ENCODE peak calls at places on chromosomes 4 and X, in four cellular contexts. H, A, V and I are unnamed samples.

GRCh38 chr4:11223261-11223660 is 205.4 kb downstream of the HS3ST1 start:
- DNase-seq in H (no peak), V (no peak), A (peak; percentile 40), I (no peak)

GRCh38 chr4:31187979-31188378 is 467.8 kb downstream of the PCDH7 start:
- DNase-seq in A (no peak), H (no peak), V (no peak), I (no peak)

GRCh38 chrX:8988456-8988855 is 45.5 kb downstream of the FAM9B start:
- DNase-seq in H (peak; percentile 50), A (peak; percentile 3), V (peak; percentile 51), I (no peak)

GRCh38 chr4:681736-682451 is 7.1 kb downstream of the SLC49A3 start:
- DNase-seq in A (peak; percentile 63), V (no peak), H (no peak), I (no peak)

GRCh38 chr4:148214529-148215166 is 227.6 kb downstream of the NR3C2 start:
- DNase-seq in H (peak; percentile 25), A (peak; percentile 35), V (no peak), I (no peak)

GRCh38 chrX:29724316-29724715 is 491.0 kb upstream of the MAGEB2 start:
- DNase-seq in A (no peak), V (no peak), H (no peak), I (no peak)

GRCh38 chr4:106618920-106619319 is 250.3 kb upstream of the GIMD1 start:
- DNase-seq in V (no peak), A (no peak), H (no peak), I (no peak)

GRCh38 chrX:1592128-1592862 is 891 bp downstream of the AKAP17A start:
- DNase-seq in V (no peak), A (no peak), H (no peak), I (peak; percentile 57)

GRCh38 chr4:68865178-68865638 is 49.4 kb downstream of the UGT2B10 start:
- DNase-seq in V (no peak), A (no peak), H (no peak), I (no peak)

GRCh38 chrX:109751698-109752097 is 18.6 kb upstream of the ACSL4 start:
- DNase-seq in V (no peak), A (no peak), H (no peak), I (no peak)

GRCh38 chr4:61200195-61200990 is at the start of gene ADGRL3:
- DNase-seq in H (peak; percentile 26), V (peak; percentile 32), A (peak; percentile 95), I (no peak)

GRCh38 chr4:61201562-61202099 is 1.5 kb downstream of the ADGRL3 start:
- DNase-seq in H (peak; percentile 14), V (no peak), A (peak; percentile 53), I (no peak)

GRCh38 chr4:61200991-61201526 is 933 bp downstream of the ADGRL3 start:
- DNase-seq in A (peak; percentile 63), H (no peak), V (peak; percentile 31), I (no peak)

GRCh38 chr4:61202638-61203495 is 2.7 kb downstream of the ADGRL3 start:
- DNase-seq in H (no peak), V (no peak), A (peak; percentile 60), I (no peak)

DNA sequence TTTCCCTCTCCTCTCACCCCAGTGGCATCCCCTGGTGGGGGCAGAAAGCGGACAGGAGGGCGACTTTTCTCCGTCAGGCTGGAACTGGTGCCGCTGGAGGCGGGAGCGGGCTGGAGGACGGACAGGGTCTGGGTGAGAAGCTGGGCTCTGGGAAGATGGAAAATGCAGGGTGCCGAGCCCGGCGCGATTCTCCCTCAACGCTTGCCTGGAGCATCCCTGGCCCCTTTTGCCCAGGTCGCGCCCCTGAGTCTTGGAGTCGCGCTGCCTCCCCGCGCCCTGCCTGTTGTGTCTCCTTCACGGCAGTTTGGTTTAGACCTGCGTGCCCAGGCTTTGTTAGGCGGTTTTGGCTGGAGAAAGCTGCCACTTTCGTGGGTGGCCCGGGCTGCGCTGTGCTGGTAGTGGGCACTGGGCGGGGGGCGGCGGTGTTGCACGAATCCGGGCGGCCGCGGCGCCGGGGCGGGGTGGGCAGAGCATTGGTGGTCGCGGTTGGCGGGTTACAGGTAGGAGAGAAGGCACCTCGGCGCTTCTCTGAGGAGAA is 2.0 kb downstream of the ADGRL3 start:
- DNase-seq in H (no peak), A (peak; percentile 62), V (no peak), I (no peak)
- H3K4me3 ChIP-seq in H (peak overlapping the region; percentile 48), A (peak overlapping the region; percentile 86), V (peak overlapping the region; percentile 47), I (peak overlapping the region; percentile 46)

GRCh38 chr4:10157478-10158354 is 41.1 kb upstream of the WDR1 start:
- DNase-seq in V (peak; percentile 38), A (peak; percentile 81), H (peak; percentile 46), I (peak; percentile 69)
- TF ChIP-seq CTCF in V (peak; percentile 81), A (peak; percentile 87), H (peak; percentile 71), I (peak; percentile 69)

GRCh38 chr4:113371061-113371460 is 321.6 kb downstream of the ANK2 start:
- DNase-seq in V (no peak), A (no peak), H (no peak), I (no peak)

GRCh38 chr4:113378836-113379235 is 329.4 kb downstream of the ANK2 start:
- DNase-seq in V (no peak), A (no peak), H (no peak), I (no peak)

GRCh38 chr4:113375964-113376666 is 326.7 kb downstream of the ANK2 start:
- DNase-seq in H (no peak), A (no peak), V (no peak), I (no peak)
- H3K36me3 ChIP-seq in H (no peaks in the 10 kb centered on the region), A (peaks cover 32% of the 10 kb centered on the region), V (no peaks in the 10 kb centered on the region), I (peaks cover 33% of the 10 kb centered on the region)

DNA sequence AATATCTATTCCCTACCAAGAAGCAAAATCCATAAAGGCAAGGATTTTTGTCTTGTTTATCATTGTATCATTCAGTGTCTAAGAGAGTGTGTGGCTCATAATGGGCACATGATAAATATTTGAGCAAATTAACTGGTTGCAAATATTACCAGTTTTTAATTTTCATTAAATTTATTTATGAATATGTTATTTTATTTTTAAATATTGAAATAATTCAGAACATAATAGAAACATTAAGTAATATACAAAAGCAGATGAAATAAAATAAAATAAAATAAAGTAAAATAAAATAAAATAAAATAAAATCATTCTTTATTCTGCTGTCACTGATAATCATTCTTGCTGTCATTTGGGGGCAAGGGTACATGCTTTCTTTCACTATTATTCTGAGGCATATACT is 120.9 kb downstream of the NPFFR2 start:
- DNase-seq in V (no peak), A (no peak), H (no peak), I (no peak)
- H3K4me3 ChIP-seq in V (no peak overlapping the region), A (no peak overlapping the region), H (no peak overlapping the region), I (no peak overlapping the region)

DNA sequence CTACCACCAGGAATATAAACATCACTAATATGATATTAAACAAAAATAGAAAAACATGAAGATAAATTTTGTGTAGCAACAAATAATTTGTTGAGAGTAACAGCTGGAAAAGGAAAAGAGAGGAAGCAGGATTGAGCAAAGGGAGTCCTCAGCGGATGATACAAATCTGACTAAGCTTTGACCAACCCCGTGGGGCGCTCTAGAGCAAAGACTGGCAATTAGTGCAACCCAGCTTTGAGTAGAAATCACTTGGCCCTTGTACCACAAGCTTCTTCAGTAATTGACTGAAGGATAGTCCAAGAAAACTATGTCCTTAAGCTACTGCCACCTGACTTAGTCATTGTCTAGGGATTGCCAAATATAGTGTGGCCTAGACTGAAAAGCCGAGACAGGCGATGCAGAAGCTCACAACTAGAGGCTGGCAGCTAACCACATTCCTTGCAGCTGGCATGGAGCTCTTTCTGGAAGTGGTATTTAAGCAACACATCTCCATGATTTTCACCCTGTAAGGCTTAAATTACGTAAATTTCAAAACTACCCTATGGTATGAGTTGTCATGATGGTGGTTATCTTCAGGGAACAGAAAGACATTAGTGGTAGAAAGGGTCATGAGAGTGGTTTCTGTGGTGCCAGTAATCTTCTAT is 396.0 kb downstream of the PDGFC start:
- DNase-seq in A (peak; percentile 23), H (no peak), V (no peak), I (no peak)
- TF ChIP-seq CTCF in A (peak; percentile 38), H (no peak), V (no peak), I (no peak)

GRCh38 chr4:54276633-54277426 is 47.7 kb downstream of the PDGFRA start:
- DNase-seq in A (peak; percentile 19), V (no peak), H (no peak), I (no peak)

GRCh38 chr4:54272051-54272450 is 43.0 kb downstream of the PDGFRA start:
- DNase-seq in V (no peak), A (no peak), H (no peak), I (no peak)

GRCh38 chr4:54274264-54274663 is 45.2 kb downstream of the PDGFRA start:
- DNase-seq in A (no peak), V (no peak), H (no peak), I (no peak)

GRCh38 chr4:54277691-54278090 is 48.6 kb downstream of the PDGFRA start:
- DNase-seq in V (no peak), A (no peak), H (no peak), I (no peak)

DNA sequence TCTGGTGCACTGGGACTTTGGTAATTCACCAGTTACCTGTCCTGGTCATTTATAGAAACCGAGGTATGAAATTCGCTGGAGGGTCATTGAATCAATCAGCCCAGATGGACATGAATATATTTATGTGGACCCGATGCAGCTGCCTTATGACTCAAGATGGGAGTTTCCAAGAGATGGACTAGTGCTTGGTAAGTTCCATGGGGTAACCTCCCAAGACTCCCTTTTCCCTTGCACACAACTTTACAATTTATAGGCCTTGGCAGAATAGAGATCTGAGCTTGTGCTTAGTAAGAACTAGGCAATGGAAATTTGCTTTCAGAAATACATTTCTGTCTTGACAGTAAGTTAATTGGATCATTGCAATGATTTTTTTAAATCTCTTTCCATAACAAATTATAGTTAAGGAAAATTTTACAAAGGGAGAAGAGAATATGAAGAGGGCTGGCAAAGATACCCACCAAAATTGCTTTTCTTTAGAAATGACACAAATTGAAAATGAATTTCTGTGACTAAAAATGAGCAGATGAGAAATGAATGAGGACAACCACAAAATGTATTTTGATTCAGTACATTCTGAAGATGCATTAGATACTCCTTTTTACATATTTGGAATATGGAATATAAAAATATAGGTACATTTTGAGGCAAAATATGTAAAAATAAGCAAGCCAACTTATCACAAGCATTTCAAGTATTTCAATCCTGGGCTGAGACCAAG is 45.9 kb downstream of the PDGFRA start:
- DNase-seq in A (no peak), V (no peak), H (no peak), I (no peak)
- H3K36me3 ChIP-seq in A (no peaks in the 10 kb centered on the region), V (no peaks in the 10 kb centered on the region), H (no peaks in the 10 kb centered on the region), I (no peaks in the 10 kb centered on the region)

GRCh38 chrX:137743414-137743813 is 177.5 kb downstream of the ZIC3 start:
- DNase-seq in A (no peak), V (no peak), H (no peak), I (no peak)

GRCh38 chrX:137748827-137749226 is 182.9 kb downstream of the ZIC3 start:
- DNase-seq in V (no peak), A (peak; percentile 51), H (no peak), I (no peak)

GRCh38 chrX:137747231-137747630 is 181.3 kb downstream of the ZIC3 start:
- DNase-seq in A (peak; percentile 70), H (no peak), V (no peak), I (no peak)

GRCh38 chrX:137746289-137746688 is 180.4 kb downstream of the ZIC3 start:
- DNase-seq in H (no peak), V (no peak), A (no peak), I (no peak)

DNA sequence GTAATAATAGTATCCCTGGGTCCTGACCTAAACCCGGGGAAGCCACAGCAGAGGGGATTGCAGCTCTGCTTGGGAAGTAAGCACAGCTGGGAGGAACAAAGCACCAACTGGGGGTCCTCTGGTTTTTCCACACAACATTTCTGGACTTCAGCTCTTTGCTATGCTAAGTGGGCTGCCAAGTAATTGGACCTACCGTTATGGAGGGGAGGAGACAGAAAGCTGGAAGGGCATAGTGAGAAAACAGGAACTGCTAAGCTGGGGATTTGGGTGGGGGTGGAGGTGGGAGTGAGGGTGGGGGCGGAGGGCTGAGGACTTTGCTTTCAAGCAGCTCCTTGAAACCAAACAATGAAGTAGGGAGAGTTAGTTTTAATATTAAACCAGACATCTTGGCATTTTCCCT is 183.4 kb downstream of the ZIC3 start:
- DNase-seq in V (no peak), H (no peak), A (peak; percentile 56), I (no peak)
- H3K4me3 ChIP-seq in V (no peak overlapping the region), H (no peak overlapping the region), A (peak overlapping the region; percentile 25), I (no peak overlapping the region)